ENCODE peak calls at places on chromosomes 13 and 19, in four cellular contexts. G is A549, O is K562, N is psoas muscle. Q is an unnamed sample.

GRCh38 chr19:31670931-31671330 is 321.7 kb upstream of the TSHZ3 start:
- DNase-seq in O (no peak), N (no peak), G (no peak), Q (no peak)

GRCh38 chr19:14333101-14333871 is 48.0 kb upstream of the ADGRE5 start:
- DNase-seq in G (peak; percentile 73), N (no peak), O (no peak), Q (peak; percentile 67)

GRCh38 chr13:35881360-35881759 is 249.8 kb downstream of the DCLK1 start:
- DNase-seq in O (no peak), N (no peak), G (no peak), Q (no peak)

GRCh38 chr13:93304134-93304533 is 77.5 kb downstream of the GPC6 start:
- DNase-seq in G (no peak), N (no peak), O (no peak), Q (no peak)

GRCh38 chr13:53198017-53198416 is 169.4 kb downstream of the OLFM4 start:
- DNase-seq in G (no peak), N (no peak), O (no peak), Q (no peak)

GRCh38 chr13:22703601-22704209 is 477.1 kb upstream of the SGCG start:
- DNase-seq in G (no peak), N (no peak), O (no peak), Q (no peak)

GRCh38 chr19:32287811-32288227 is 57.6 kb upstream of the ZNF507 start:
- DNase-seq in G (peak; percentile 44), O (peak; percentile 44), N (peak; percentile 67), Q (peak; percentile 69)

GRCh38 chr13:112882555-112883024 is 86.4 kb upstream of the MCF2L start:
- DNase-seq in N (no peak), O (no peak), G (no peak), Q (no peak)

GRCh38 chr13:113962975-113963374 is 10.9 kb downstream of the C13orf46 start:
- DNase-seq in N (peak; percentile 7), O (no peak), G (no peak), Q (no peak)

GRCh38 chr19:32471095-32471494 is 65.5 kb downstream of the DPY19L3 start:
- DNase-seq in N (no peak), G (no peak), O (no peak), Q (no peak)

GRCh38 chr13:29884671-29885424 is 34.4 kb upstream of the UBL3 start:
- DNase-seq in G (no peak), O (peak; percentile 11), N (no peak), Q (no peak)

GRCh38 chr13:30061217-30061616 is 210.8 kb upstream of the UBL3 start:
- DNase-seq in O (no peak), N (no peak), G (no peak), Q (no peak)

GRCh38 chr19:13026478-13026999 is 31.3 kb downstream of the NFIX start:
- DNase-seq in G (no peak), O (no peak), N (no peak), Q (no peak)

GRCh38 chr13:39955560-39955959 is 300.1 kb downstream of the COG6 start:
- DNase-seq in O (no peak), N (no peak), G (no peak), Q (no peak)

GRCh38 chr13:112781881-112782361 is 92.1 kb downstream of the ATP11A start:
- DNase-seq in G (no peak), N (peak; percentile 58), O (no peak), Q (no peak)

GRCh38 chr13:67395577-67395976 is 165.4 kb upstream of the PCDH9 start:
- DNase-seq in G (no peak), N (no peak), O (no peak), Q (no peak)

GRCh38 chr13:49303533-49304252 is 56.0 kb downstream of the CDADC1 start:
- DNase-seq in G (no peak), O (no peak), N (peak; percentile 24), Q (no peak)
- H3K4me1 ChIP-seq in G (peaks cover 8% of the 10 kb centered on the region), O (peaks cover 6% of the 10 kb centered on the region), N (peaks cover 8% of the 10 kb centered on the region), Q (no peaks in the 10 kb centered on the region)

DNA sequence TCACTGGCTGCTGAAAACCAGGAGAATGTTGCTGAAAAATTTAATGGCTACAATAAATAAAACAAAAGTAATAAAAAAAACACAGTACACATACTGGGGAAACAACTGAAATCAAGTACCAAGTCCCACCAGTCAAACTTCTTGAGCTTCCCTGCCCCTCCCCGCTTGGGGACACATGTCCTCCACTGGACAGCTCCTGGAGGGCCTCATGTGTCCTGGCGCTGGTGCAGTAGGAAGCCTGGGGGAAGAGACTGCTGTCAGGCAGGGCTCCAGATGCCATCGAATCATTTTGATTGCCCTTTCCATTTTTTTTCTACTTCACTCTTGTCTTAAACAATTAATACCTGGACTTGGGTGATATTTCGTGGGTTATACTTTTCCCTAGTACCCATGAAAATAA is 26.6 kb upstream of the SLC35E1 start:
- DNase-seq in G (no peak), N (no peak), O (no peak), Q (no peak)
- H3K4me1 ChIP-seq in G (no peaks in the 10 kb centered on the region), N (peaks cover 46% of the 10 kb centered on the region), O (peaks cover 36% of the 10 kb centered on the region), Q (no peaks in the 10 kb centered on the region)

GRCh38 chr19:46927106-46927505 is 66.3 kb downstream of the ARHGAP35 start:
- DNase-seq in N (no peak), G (no peak), O (no peak), Q (no peak)
- H3K4me1 ChIP-seq in N (peaks cover 83% of the 10 kb centered on the region), G (peaks cover 83% of the 10 kb centered on the region), O (no peaks in the 10 kb centered on the region), Q (peaks cover 18% of the 10 kb centered on the region)

GRCh38 chr19:40576181-40576584 is 490 bp upstream of the SHKBP1 start:
- DNase-seq in N (peak; percentile 30), O (no peak), G (no peak), Q (no peak)
- H3K4me1 ChIP-seq in N (no peaks in the 10 kb centered on the region), O (peaks cover 40% of the 10 kb centered on the region), G (peaks cover 17% of the 10 kb centered on the region), Q (peaks cover 4% of the 10 kb centered on the region)

DNA sequence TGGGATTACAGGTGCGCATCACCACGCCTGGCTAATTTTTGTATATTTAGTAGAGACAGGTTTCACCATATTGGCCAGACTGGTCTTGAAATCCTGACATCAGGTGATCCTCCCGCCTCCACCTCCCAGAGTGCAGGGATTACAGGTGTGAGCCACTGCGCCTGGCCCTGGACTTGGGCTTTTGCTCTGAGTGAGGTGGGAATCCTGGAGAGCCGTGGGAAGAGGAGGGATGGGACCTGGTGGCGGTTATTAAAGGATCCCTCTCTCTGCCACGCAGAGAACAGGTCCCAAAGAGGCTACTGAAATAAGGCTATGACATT is 1.7 kb upstream of the TLE5 start:
- DNase-seq in G (no peak), N (no peak), O (no peak), Q (no peak)
- H3K4me1 ChIP-seq in G (peaks cover 20% of the 10 kb centered on the region), N (peaks cover 17% of the 10 kb centered on the region), O (peaks cover 37% of the 10 kb centered on the region), Q (no peaks in the 10 kb centered on the region)

GRCh38 chr13:98293570-98294142 is 116.6 kb upstream of the RNF113B start:
- DNase-seq in G (no peak), O (no peak), N (no peak), Q (no peak)
- H3K4me1 ChIP-seq in G (peaks cover 8% of the 10 kb centered on the region), O (no peaks in the 10 kb centered on the region), N (no peaks in the 10 kb centered on the region), Q (peaks cover 3% of the 10 kb centered on the region)

GRCh38 chr19:19623383-19623782 is 4.6 kb downstream of the LPAR2 start:
- DNase-seq in N (no peak), G (no peak), O (no peak), Q (no peak)

GRCh38 chr19:19627442-19627715 is 641 bp downstream of the LPAR2 start:
- DNase-seq in G (no peak), O (no peak), N (no peak), Q (no peak)

GRCh38 chr19:19626516-19627441 is 1.2 kb downstream of the LPAR2 start:
- DNase-seq in N (no peak), O (no peak), G (no peak), Q (no peak)

GRCh38 chr19:19627716-19628498 is at the start of gene LPAR2:
- DNase-seq in N (no peak), G (peak; percentile 35), O (no peak), Q (no peak)

GRCh38 chr19:19624032-19624570 is 3.9 kb downstream of the LPAR2 start:
- DNase-seq in O (no peak), G (no peak), N (no peak), Q (no peak)
- H3K4me1 ChIP-seq in O (peaks cover 27% of the 10 kb centered on the region), G (peaks cover 2% of the 10 kb centered on the region), N (no peaks in the 10 kb centered on the region), Q (no peaks in the 10 kb centered on the region)

DNA sequence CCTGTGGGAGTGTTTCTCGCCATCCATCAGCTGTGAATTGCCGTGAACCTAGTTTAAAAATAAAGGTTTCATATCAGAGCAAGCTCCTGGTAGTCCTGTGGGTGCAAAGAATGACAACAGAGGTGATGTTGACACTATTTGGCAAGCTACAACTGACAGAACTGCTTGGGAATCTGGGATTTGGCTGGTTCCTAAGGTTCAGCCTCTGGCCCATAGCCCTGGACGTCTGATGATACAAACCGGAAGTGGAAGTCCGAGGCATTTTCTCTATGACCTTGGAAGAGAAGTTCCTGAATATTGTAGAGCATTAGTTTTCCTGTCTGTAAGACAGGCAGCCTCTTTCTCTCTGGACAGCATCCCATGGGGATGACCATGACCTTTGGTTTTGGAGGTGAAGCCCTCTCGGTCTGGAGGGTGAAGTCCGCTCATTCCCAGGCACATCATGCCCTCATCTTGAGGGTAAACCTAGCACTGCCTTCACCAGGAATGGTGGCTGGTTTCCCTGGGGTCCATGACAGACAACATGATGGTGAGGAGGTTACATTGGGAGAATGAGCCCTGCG is 29.1 kb downstream of the GATAD2A start:
- DNase-seq in N (peak; percentile 66), O (no peak), G (no peak), Q (no peak)
- H3K4me1 ChIP-seq in N (peaks cover 29% of the 10 kb centered on the region), O (peaks cover 6% of the 10 kb centered on the region), G (no peaks in the 10 kb centered on the region), Q (no peaks in the 10 kb centered on the region)